ENCODE peak calls at places on chromosomes 5 and 9, in ten cellular contexts. One of them, this sample, is unnamed. For H3K4me1, the result is how much of the 10 kb centered on the place peaks cover.

GRCh38 chr5:81169924-81170323 is 63.2 kb upstream of the CKMT2 start:
- DNase-seq in prostate gland: no peak
- DNase-seq in uterus: no peak
- DNase-seq in ovary: no peak
- DNase-seq in A549: no peak
- DNase-seq in heart left ventricle: no peak
- DNase-seq in GM12878: no peak
- DNase-seq in IMR-90: no peak
- DNase-seq in transverse colon: no peak
- DNase-seq in upper lobe of left lung: no peak
- DNase-seq in this sample: no peak

GRCh38 chr5:170809551-170809950 is 26.0 kb downstream of the GABRP start:
- DNase-seq in prostate gland: no peak
- DNase-seq in uterus: no peak
- DNase-seq in ovary: no peak
- DNase-seq in A549: peak
- DNase-seq in heart left ventricle: no peak
- DNase-seq in GM12878: no peak
- DNase-seq in IMR-90: peak
- DNase-seq in transverse colon: peak
- DNase-seq in upper lobe of left lung: no peak
- DNase-seq in this sample: no peak

GRCh38 chr5:172347653-172348052 is 64.1 kb upstream of the UBTD2 start:
- DNase-seq in prostate gland: no peak
- DNase-seq in uterus: no peak
- DNase-seq in ovary: no peak
- DNase-seq in A549: no peak
- DNase-seq in heart left ventricle: no peak
- DNase-seq in GM12878: no peak
- DNase-seq in IMR-90: peak
- DNase-seq in transverse colon: no peak
- DNase-seq in upper lobe of left lung: no peak
- DNase-seq in this sample: no peak

GRCh38 chr9:4316409-4316808 is 16.5 kb upstream of the GLIS3 start:
- DNase-seq in prostate gland: no peak
- DNase-seq in uterus: no peak
- DNase-seq in ovary: no peak
- DNase-seq in A549: no peak
- DNase-seq in heart left ventricle: no peak
- DNase-seq in GM12878: no peak
- DNase-seq in IMR-90: no peak
- DNase-seq in transverse colon: no peak
- DNase-seq in upper lobe of left lung: no peak
- DNase-seq in this sample: no peak

GRCh38 chr9:13378171-13378570 is 98.7 kb upstream of the MPDZ start:
- DNase-seq in prostate gland: no peak
- DNase-seq in uterus: no peak
- DNase-seq in ovary: no peak
- DNase-seq in A549: no peak
- DNase-seq in heart left ventricle: no peak
- DNase-seq in GM12878: no peak
- DNase-seq in IMR-90: peak
- DNase-seq in transverse colon: no peak
- DNase-seq in upper lobe of left lung: no peak
- DNase-seq in this sample: no peak

GRCh38 chr5:113896789-113897188 is 383.3 kb downstream of the YTHDC2 start:
- DNase-seq in prostate gland: no peak
- DNase-seq in uterus: no peak
- DNase-seq in ovary: no peak
- DNase-seq in A549: no peak
- DNase-seq in heart left ventricle: no peak
- DNase-seq in GM12878: no peak
- DNase-seq in IMR-90: no peak
- DNase-seq in transverse colon: no peak
- DNase-seq in upper lobe of left lung: no peak
- DNase-seq in this sample: no peak

GRCh38 chr9:114278881-114279570 is 43.9 kb upstream of the ORM1 start:
- DNase-seq in prostate gland: peak
- DNase-seq in uterus: peak
- DNase-seq in ovary: peak
- DNase-seq in A549: peak
- DNase-seq in heart left ventricle: peak
- DNase-seq in GM12878: no peak
- DNase-seq in IMR-90: peak
- DNase-seq in transverse colon: no peak
- DNase-seq in upper lobe of left lung: no peak
- DNase-seq in this sample: peak

GRCh38 chr5:138605254-138605972 is 30.2 kb upstream of the HSPA9 start:
- DNase-seq in prostate gland: no peak
- DNase-seq in uterus: no peak
- DNase-seq in ovary: no peak
- DNase-seq in A549: no peak
- DNase-seq in heart left ventricle: no peak
- DNase-seq in GM12878: peak
- DNase-seq in IMR-90: no peak
- DNase-seq in transverse colon: no peak
- DNase-seq in upper lobe of left lung: no peak
- DNase-seq in this sample: no peak

GRCh38 chr5:135660826-135661555 is 82.2 kb upstream of the CXCL14 start:
- DNase-seq in prostate gland: no peak
- DNase-seq in uterus: no peak
- DNase-seq in ovary: no peak
- DNase-seq in A549: no peak
- DNase-seq in heart left ventricle: no peak
- DNase-seq in GM12878: no peak
- DNase-seq in IMR-90: no peak
- DNase-seq in transverse colon: no peak
- DNase-seq in upper lobe of left lung: no peak
- DNase-seq in this sample: no peak

GRCh38 chr5:2157372-2157771 is 274.6 kb upstream of the IRX4 start:
- DNase-seq in prostate gland: no peak
- DNase-seq in uterus: no peak
- DNase-seq in ovary: no peak
- DNase-seq in A549: no peak
- DNase-seq in heart left ventricle: no peak
- DNase-seq in GM12878: no peak
- DNase-seq in IMR-90: no peak
- DNase-seq in transverse colon: no peak
- DNase-seq in upper lobe of left lung: no peak
- DNase-seq in this sample: no peak

GRCh38 chr9:112121633-112122032 is 53.5 kb downstream of the SUSD1 start:
- DNase-seq in prostate gland: no peak
- DNase-seq in uterus: no peak
- DNase-seq in ovary: no peak
- DNase-seq in A549: no peak
- DNase-seq in heart left ventricle: no peak
- DNase-seq in GM12878: no peak
- DNase-seq in IMR-90: no peak
- DNase-seq in transverse colon: no peak
- DNase-seq in upper lobe of left lung: no peak
- DNase-seq in this sample: no peak

GRCh38 chr9:17531642-17532254 is 47.1 kb upstream of the SH3GL2 start:
- DNase-seq in prostate gland: no peak
- DNase-seq in uterus: peak
- DNase-seq in ovary: no peak
- DNase-seq in A549: peak
- DNase-seq in heart left ventricle: no peak
- DNase-seq in GM12878: no peak
- DNase-seq in IMR-90: peak
- DNase-seq in transverse colon: peak
- DNase-seq in upper lobe of left lung: no peak
- DNase-seq in this sample: no peak

GRCh38 chr5:62260510-62260909 is 45.5 kb upstream of the KIF2A start:
- DNase-seq in prostate gland: no peak
- DNase-seq in uterus: no peak
- DNase-seq in ovary: no peak
- DNase-seq in A549: no peak
- DNase-seq in heart left ventricle: no peak
- DNase-seq in GM12878: no peak
- DNase-seq in IMR-90: no peak
- DNase-seq in transverse colon: no peak
- DNase-seq in upper lobe of left lung: no peak
- DNase-seq in this sample: no peak
- H3K27ac ChIP-seq in prostate gland: no peak
- H3K27ac ChIP-seq in uterus: no peak
- H3K27ac ChIP-seq in ovary: no peak
- H3K27ac ChIP-seq in A549: no peak
- H3K27ac ChIP-seq in heart left ventricle: no peak
- H3K27ac ChIP-seq in GM12878: no peak
- H3K27ac ChIP-seq in IMR-90: no peak
- H3K27ac ChIP-seq in transverse colon: no peak
- H3K27ac ChIP-seq in upper lobe of left lung: no peak
- H3K27ac ChIP-seq in this sample: no peak

DNA sequence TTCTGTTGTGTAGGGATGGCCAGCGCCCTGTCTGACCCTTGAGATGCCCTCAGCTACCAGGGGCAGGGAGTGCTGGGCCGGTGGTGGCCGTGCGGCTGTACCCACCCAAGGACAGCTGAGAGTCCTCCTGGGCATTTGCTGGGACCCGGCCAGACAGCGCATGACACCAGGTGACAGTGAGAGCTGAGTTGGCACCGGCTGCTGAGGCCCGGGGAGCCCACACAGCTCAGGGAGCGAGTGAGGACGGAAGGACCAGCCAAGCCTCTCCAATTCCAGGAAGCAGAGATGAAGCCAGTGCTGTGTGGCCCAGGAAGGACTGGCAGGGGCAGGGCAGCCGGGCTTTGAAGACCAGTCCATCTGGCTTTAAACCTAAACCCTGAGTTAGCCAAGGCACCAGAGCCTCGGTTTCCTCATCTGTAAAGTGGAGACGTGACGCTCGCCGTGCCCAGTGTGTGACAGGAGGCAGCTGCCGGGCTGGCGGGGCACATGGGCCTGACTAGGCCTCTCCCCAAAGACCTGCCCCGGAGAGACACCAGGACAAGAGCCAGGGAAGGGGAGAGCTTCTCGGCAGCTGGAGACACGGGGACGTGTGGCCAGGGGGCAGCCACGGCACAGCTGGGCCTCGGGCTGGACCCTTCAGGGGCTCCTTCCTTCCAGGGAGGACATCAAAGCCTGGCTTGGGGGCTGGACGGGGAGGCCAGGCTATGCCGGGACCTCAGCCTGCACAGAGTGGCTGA is 3.0 kb upstream of the AGPAT2 start:
- DNase-seq in prostate gland: no peak
- DNase-seq in uterus: no peak
- DNase-seq in ovary: no peak
- DNase-seq in A549: no peak
- DNase-seq in heart left ventricle: peak
- DNase-seq in GM12878: no peak
- DNase-seq in IMR-90: no peak
- DNase-seq in transverse colon: no peak
- DNase-seq in upper lobe of left lung: peak
- DNase-seq in this sample: peak
- TF ChIP-seq POLR2A in prostate gland: no peak
- TF ChIP-seq POLR2A in uterus: no peak
- TF ChIP-seq POLR2A in ovary: no peak
- TF ChIP-seq POLR2A in A549: no peak
- TF ChIP-seq POLR2A in heart left ventricle: no peak
- TF ChIP-seq POLR2A in GM12878: no peak
- TF ChIP-seq POLR2A in IMR-90: no peak
- TF ChIP-seq POLR2A in transverse colon: no peak
- TF ChIP-seq POLR2A in upper lobe of left lung: no peak
- TF ChIP-seq POLR2A in this sample: peak

GRCh38 chr5:175861337-175862130 is 9.8 kb upstream of the CPLX2 start:
- DNase-seq in prostate gland: no peak
- DNase-seq in uterus: no peak
- DNase-seq in ovary: no peak
- DNase-seq in A549: peak
- DNase-seq in heart left ventricle: no peak
- DNase-seq in GM12878: no peak
- DNase-seq in IMR-90: no peak
- DNase-seq in transverse colon: no peak
- DNase-seq in upper lobe of left lung: no peak
- DNase-seq in this sample: no peak

GRCh38 chr5:175860531-175861045 is 10.8 kb upstream of the CPLX2 start:
- DNase-seq in prostate gland: no peak
- DNase-seq in uterus: no peak
- DNase-seq in ovary: no peak
- DNase-seq in A549: no peak
- DNase-seq in heart left ventricle: no peak
- DNase-seq in GM12878: no peak
- DNase-seq in IMR-90: no peak
- DNase-seq in transverse colon: no peak
- DNase-seq in upper lobe of left lung: no peak
- DNase-seq in this sample: no peak

GRCh38 chr5:175859422-175859821 is 12.0 kb upstream of the CPLX2 start:
- DNase-seq in prostate gland: no peak
- DNase-seq in uterus: no peak
- DNase-seq in ovary: no peak
- DNase-seq in A549: no peak
- DNase-seq in heart left ventricle: no peak
- DNase-seq in GM12878: no peak
- DNase-seq in IMR-90: no peak
- DNase-seq in transverse colon: no peak
- DNase-seq in upper lobe of left lung: no peak
- DNase-seq in this sample: no peak

GRCh38 chr5:175857986-175858385 is 13.4 kb upstream of the CPLX2 start:
- DNase-seq in prostate gland: no peak
- DNase-seq in uterus: no peak
- DNase-seq in ovary: no peak
- DNase-seq in A549: no peak
- DNase-seq in heart left ventricle: no peak
- DNase-seq in GM12878: no peak
- DNase-seq in IMR-90: no peak
- DNase-seq in transverse colon: no peak
- DNase-seq in upper lobe of left lung: no peak
- DNase-seq in this sample: no peak

DNA sequence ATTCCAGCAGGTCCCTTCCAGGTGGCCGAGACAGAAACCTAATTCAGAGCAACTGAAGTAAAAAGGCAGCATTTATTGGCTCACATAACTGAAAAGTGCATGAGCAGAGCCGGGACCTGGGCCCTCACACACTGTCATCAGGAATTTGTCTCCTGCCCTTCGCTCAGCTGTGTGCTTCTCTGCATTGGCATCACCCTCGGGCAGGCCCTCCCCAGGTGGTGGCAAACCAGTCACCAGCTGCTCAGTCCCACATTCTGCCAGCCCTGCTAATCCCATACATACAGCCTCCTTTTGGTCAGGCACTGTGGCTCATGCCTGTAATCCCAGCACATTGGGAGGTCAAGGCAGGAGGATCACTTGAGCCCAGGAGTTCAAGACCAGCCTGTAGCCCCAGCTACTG is 11.5 kb upstream of the CPLX2 start:
- DNase-seq in prostate gland: no peak
- DNase-seq in uterus: no peak
- DNase-seq in ovary: no peak
- DNase-seq in A549: no peak
- DNase-seq in heart left ventricle: no peak
- DNase-seq in GM12878: no peak
- DNase-seq in IMR-90: no peak
- DNase-seq in transverse colon: no peak
- DNase-seq in upper lobe of left lung: no peak
- DNase-seq in this sample: no peak
- H3K4me1 ChIP-seq in prostate gland: under half
- H3K4me1 ChIP-seq in uterus: under half
- H3K4me1 ChIP-seq in ovary: under half
- H3K4me1 ChIP-seq in A549: half or more
- H3K4me1 ChIP-seq in heart left ventricle: under half
- H3K4me1 ChIP-seq in GM12878: under half
- H3K4me1 ChIP-seq in IMR-90: under half
- H3K4me1 ChIP-seq in transverse colon: under half
- H3K4me1 ChIP-seq in upper lobe of left lung: under half
- H3K4me1 ChIP-seq in this sample: under half

GRCh38 chr9:135698236-135698635 is 1.0 kb downstream of the SOHLH1 start:
- DNase-seq in prostate gland: no peak
- DNase-seq in uterus: no peak
- DNase-seq in ovary: no peak
- DNase-seq in A549: no peak
- DNase-seq in heart left ventricle: no peak
- DNase-seq in GM12878: no peak
- DNase-seq in IMR-90: no peak
- DNase-seq in transverse colon: no peak
- DNase-seq in upper lobe of left lung: peak
- DNase-seq in this sample: no peak
- H3K27ac ChIP-seq in prostate gland: no peak
- H3K27ac ChIP-seq in uterus: no peak
- H3K27ac ChIP-seq in ovary: no peak
- H3K27ac ChIP-seq in A549: no peak
- H3K27ac ChIP-seq in heart left ventricle: no peak
- H3K27ac ChIP-seq in GM12878: no peak
- H3K27ac ChIP-seq in IMR-90: no peak
- H3K27ac ChIP-seq in transverse colon: no peak
- H3K27ac ChIP-seq in upper lobe of left lung: no peak
- H3K27ac ChIP-seq in this sample: no peak